ENCODE peak calls at places on chromosomes 6 and 20, in ten cellular contexts. S is Right ventricle myocardium inferior; C is stimulated activated CD4-positive, alpha-beta T cell treated with anti-CD3 and anti-CD28 coated beads, Interleukin-2, amount 100 ng/mL, for 48 hours; K is myocyte; A is stimulated activated CD8-positive, alpha-beta memory T cell treated with anti-CD3 and anti-CD28 coated beads, Interleukin-15, amount 100 ng/mL, for 24 hours; H is effector CD4-positive, alpha-beta T cell; T is A549; L is GM13977; Q is PC-3; X is neural crest cell. G is an unnamed sample.

GRCh38 chr6:7155871-7156579 is 48.3 kb downstream of the RREB1 start:
- DNase-seq in Q (no peak), X (no peak), L (peak), C (no peak), A (no peak), S (no peak), H (no peak), K (peak), T (no peak), G (no peak)

GRCh38 chr20:15889073-15889923 is 684.0 kb downstream of the KIF16B start:
- DNase-seq in C (no peak), L (no peak), A (no peak), K (peak), X (no peak), T (no peak), S (no peak), Q (no peak), H (no peak), G (no peak)

GRCh38 chr6:41097467-41098090 is 24.8 kb downstream of the NFYA start:
- DNase-seq in A (no peak), L (no peak), C (no peak), K (peak), T (no peak), Q (no peak), H (no peak), X (no peak), S (no peak), G (no peak)

GRCh38 chr6:106272289-106272688 is 53.3 kb downstream of the ATG5 start:
- DNase-seq in Q (no peak), X (no peak), L (no peak), C (no peak), H (no peak), K (no peak), T (no peak), S (no peak), A (no peak), G (no peak)

GRCh38 chr6:5084787-5085637 is at the start of gene PPP1R3G:
- DNase-seq in S (peak), T (no peak), K (peak), X (peak), L (peak), A (no peak), Q (peak), H (no peak), C (no peak), G (peak)

GRCh38 chr6:107489636-107490567 is at the start of gene SOBP:
- DNase-seq in T (peak), X (peak), L (peak), Q (no peak), K (peak), A (peak), C (peak), S (peak), H (peak), G (peak)

GRCh38 chr6:112796712-112797111 is 449.6 kb downstream of the RFPL4B start:
- DNase-seq in A (no peak), L (no peak), C (no peak), Q (no peak), H (no peak), K (no peak), X (no peak), T (no peak), S (no peak), G (no peak)

GRCh38 chr20:22389836-22390542 is 194.4 kb downstream of the FOXA2 start:
- DNase-seq in H (no peak), S (no peak), L (no peak), A (no peak), T (peak), Q (peak), C (no peak), X (no peak), K (no peak), G (no peak)

GRCh38 chr6:84618836-84619235 is 145.6 kb downstream of the TBX18 start:
- DNase-seq in A (no peak), Q (peak), C (no peak), L (no peak), T (no peak), X (no peak), H (no peak), K (peak), S (no peak), G (no peak)

GRCh38 chr20:44542902-44543301 is 21.0 kb upstream of the SERINC3 start:
- DNase-seq in H (no peak), A (no peak), L (no peak), X (no peak), C (no peak), S (no peak), K (no peak), Q (no peak), T (no peak), G (no peak)

GRCh38 chr6:43772571-43773049 is 2.6 kb downstream of the VEGFA start:
- DNase-seq in Q (no peak), S (no peak), A (no peak), H (no peak), X (peak), C (no peak), L (no peak), K (peak), T (no peak), G (no peak)

GRCh38 chr6:166413491-166413951 is 30.8 kb upstream of the MPC1 start:
- DNase-seq in C (no peak), K (no peak), X (no peak), L (no peak), Q (no peak), A (no peak), S (no peak), H (no peak), T (no peak), G (no peak)

GRCh38 chr6:5994234-5994998 is 12.3 kb downstream of the NRN1 start:
- DNase-seq in T (no peak), X (no peak), S (no peak), Q (no peak), L (no peak), K (no peak), C (no peak), H (no peak), A (no peak), G (no peak)

GRCh38 chr20:36579996-36580545 is 6.7 kb downstream of the TGIF2 start:
- DNase-seq in L (no peak), T (no peak), A (no peak), Q (no peak), C (no peak), X (no peak), H (no peak), S (no peak), K (peak), G (no peak)

GRCh38 chr6:37106982-37107453 is 62.9 kb upstream of the PIM1 start:
- DNase-seq in S (no peak), T (no peak), K (no peak), H (no peak), Q (no peak), L (no peak), C (no peak), A (no peak), X (no peak), G (no peak)

GRCh38 chr20:38109657-38110524 is 55.2 kb downstream of the TGM2 start:
- DNase-seq in L (no peak), S (peak), T (peak), A (no peak), C (no peak), X (no peak), K (peak), H (no peak), Q (peak), G (no peak)

GRCh38 chr20:12614764-12615163 is 394.0 kb upstream of the SPTLC3 start:
- DNase-seq in C (no peak), S (no peak), Q (no peak), K (no peak), T (no peak), A (no peak), H (no peak), L (no peak), X (no peak), G (no peak)

GRCh38 chr6:56475736-56476457 is 166.8 kb downstream of the DST start:
- DNase-seq in Q (peak), S (no peak), H (no peak), C (no peak), X (no peak), L (no peak), A (no peak), T (no peak), K (peak), G (no peak)

GRCh38 chr20:2759143-2759542 is 41.3 kb downstream of the CPXM1 start:
- DNase-seq in H (no peak), Q (no peak), S (no peak), X (no peak), T (no peak), A (no peak), K (peak), L (peak), C (no peak), G (no peak)

GRCh38 chr6:12163149-12163548 is 127.0 kb upstream of the EDN1 start:
- DNase-seq in A (no peak), L (peak), Q (no peak), T (no peak), C (no peak), S (no peak), X (no peak), K (peak), H (no peak), G (no peak)

GRCh38 chr6:128062882-128063603 is 162.2 kb upstream of the THEMIS start:
- DNase-seq in C (no peak), S (no peak), X (no peak), L (no peak), K (no peak), T (no peak), A (no peak), H (no peak), Q (peak), G (no peak)

GRCh38 chr6:6711832-6712231 is 123.3 kb downstream of the LY86 start:
- DNase-seq in K (no peak), A (no peak), Q (no peak), C (no peak), S (no peak), X (no peak), H (no peak), L (no peak), T (no peak), G (no peak)

GRCh38 chr6:146914563-146915483 is 289.4 kb upstream of the STXBP5 start:
- DNase-seq in K (peak), S (no peak), X (no peak), H (no peak), Q (peak), C (no peak), A (no peak), L (no peak), T (peak), G (no peak)

GRCh38 chr20:46207783-46208182 is 89.7 kb downstream of the CD40 start:
- DNase-seq in T (no peak), S (no peak), K (no peak), Q (no peak), X (no peak), C (no peak), A (no peak), L (no peak), H (no peak), G (no peak)

GRCh38 chr6:143745160-143746133 is 67.7 kb downstream of the PHACTR2 start:
- DNase-seq in C (no peak), Q (peak), A (no peak), L (no peak), T (peak), H (no peak), K (peak), S (no peak), X (no peak), G (no peak)

GRCh38 chr6:160461641-160462040 is 113.5 kb downstream of the SLC22A3 start:
- DNase-seq in L (no peak), T (no peak), X (no peak), Q (no peak), C (no peak), K (peak), A (no peak), H (no peak), S (no peak), G (no peak)

GRCh38 chr20:31721408-31722332 is 998 bp downstream of the BCL2L1 start:
- DNase-seq in A (no peak), K (peak), S (no peak), X (no peak), Q (peak), T (no peak), H (no peak), L (no peak), C (peak), G (peak)

GRCh38 chr6:119313937-119314893 is 35.3 kb downstream of the MAN1A1 start:
- DNase-seq in S (no peak), K (peak), X (no peak), H (no peak), Q (no peak), C (peak), T (no peak), A (no peak), L (no peak), G (no peak)

GRCh38 chr6:100105919-100106318 is 111.9 kb upstream of the MCHR2 start:
- DNase-seq in C (no peak), Q (no peak), X (no peak), K (no peak), A (no peak), H (no peak), S (no peak), L (no peak), T (no peak), G (no peak)

GRCh38 chr6:3201388-3201787 is 26.1 kb downstream of the TUBB2B start:
- DNase-seq in Q (no peak), S (no peak), L (no peak), A (no peak), H (no peak), C (no peak), X (no peak), K (no peak), T (no peak), G (no peak)

GRCh38 chr20:34249291-34249690 is 8.1 kb downstream of the ASIP start:
- DNase-seq in H (no peak), A (no peak), X (no peak), K (peak), Q (no peak), C (no peak), S (no peak), T (no peak), L (peak), G (no peak)

GRCh38 chr6:159151266-159151855 is 17.8 kb upstream of the FNDC1 start:
- DNase-seq in T (peak), H (no peak), Q (peak), X (peak), K (peak), S (no peak), L (peak), A (no peak), C (peak), G (peak)

GRCh38 chr6:151647871-151648639 is 154.2 kb downstream of the CCDC170 start:
- DNase-seq in L (no peak), X (peak), Q (peak), S (no peak), K (peak), C (no peak), H (no peak), T (no peak), A (no peak), G (no peak)

GRCh38 chr6:149965191-149966020 is 1.7 kb downstream of the ULBP1 start:
- DNase-seq in S (no peak), A (no peak), T (no peak), Q (no peak), L (peak), C (no peak), H (no peak), K (no peak), X (no peak), G (no peak)

GRCh38 chr20:10282930-10283556 is 64.4 kb downstream of the SNAP25 start:
- DNase-seq in Q (peak), X (no peak), K (peak), L (no peak), S (no peak), H (no peak), T (no peak), C (no peak), A (no peak), G (no peak)

GRCh38 chr6:105804436-105804835 is 281.7 kb upstream of the PRDM1 start:
- DNase-seq in C (no peak), X (no peak), S (no peak), T (no peak), Q (peak), K (no peak), H (no peak), L (no peak), A (no peak), G (no peak)